ENCODE peak calls at places on chromosomes 13 and 19, in four cellular contexts. C, E, Y and V are unnamed samples.

GRCh38 chr19:3970808-3971598 is at the start of gene DAPK3:
- DNase-seq in C (peak; percentile 98), E (peak; percentile 79), Y (peak; percentile 90), V (peak; percentile 97)

GRCh38 chr19:57437931-57438330 is 2.8 kb downstream of the ZNF749 start:
- DNase-seq in C (no peak), E (no peak), Y (no peak), V (no peak)

GRCh38 chr19:35157431-35157830 is 2.9 kb downstream of the FXYD5 start:
- DNase-seq in C (no peak), E (no peak), Y (no peak), V (no peak)

GRCh38 chr19:10742494-10742893 is 24.6 kb downstream of the DNM2 start:
- DNase-seq in C (no peak), E (no peak), Y (no peak), V (no peak)

GRCh38 chr19:12969292-12969988 is at the start of gene DAND5:
- DNase-seq in C (no peak), E (no peak), Y (no peak), V (no peak)

GRCh38 chr13:21837288-21837687 is 166.4 kb downstream of the FGF9 start:
- DNase-seq in C (no peak), E (no peak), Y (no peak), V (no peak)

GRCh38 chr13:77477299-77477848 is 58.1 kb upstream of the SCEL start:
- DNase-seq in C (no peak), E (no peak), Y (no peak), V (no peak)

GRCh38 chr13:41007359-41008118 is 11.6 kb downstream of the ELF1 start:
- DNase-seq in C (no peak), E (no peak), Y (no peak), V (no peak)

GRCh38 chr13:78993792-78994191 is 334.8 kb upstream of the OBI1 start:
- DNase-seq in C (no peak), E (no peak), Y (no peak), V (no peak)